ENCODE peak calls at places on chromosomes 5 and 9, in seven cellular contexts. One of them, this sample, is unnamed.

GRCh38 chr5:112641515-112642110 is 96.1 kb upstream of the APC start:
- DNase-seq in IMR-90: no peak
- DNase-seq in H1: no peak
- DNase-seq in H9: no peak
- DNase-seq in neuronal stem cell: no peak
- DNase-seq in mesendoderm: no peak
- DNase-seq in trophoblast cell: peak
- DNase-seq in this sample: no peak

GRCh38 chr9:93606187-93606586 is 29.8 kb downstream of the PHF2 start:
- DNase-seq in IMR-90: no peak
- DNase-seq in H1: no peak
- DNase-seq in H9: no peak
- DNase-seq in neuronal stem cell: no peak
- DNase-seq in mesendoderm: no peak
- DNase-seq in trophoblast cell: no peak
- DNase-seq in this sample: no peak

GRCh38 chr9:87405677-87406544 is 91.8 kb upstream of the DAPK1 start:
- DNase-seq in IMR-90: no peak
- DNase-seq in H1: no peak
- DNase-seq in H9: no peak
- DNase-seq in neuronal stem cell: no peak
- DNase-seq in mesendoderm: peak
- DNase-seq in trophoblast cell: peak
- DNase-seq in this sample: no peak

GRCh38 chr9:87613265-87614111 is 112.4 kb upstream of the CTSL start:
- DNase-seq in IMR-90: no peak
- DNase-seq in H1: no peak
- DNase-seq in H9: no peak
- DNase-seq in neuronal stem cell: no peak
- DNase-seq in mesendoderm: no peak
- DNase-seq in trophoblast cell: no peak
- DNase-seq in this sample: no peak

GRCh38 chr9:97558701-97559101 is 57.2 kb downstream of the TMOD1 start:
- DNase-seq in IMR-90: no peak
- DNase-seq in H1: no peak
- DNase-seq in H9: no peak
- DNase-seq in neuronal stem cell: no peak
- DNase-seq in mesendoderm: no peak
- DNase-seq in trophoblast cell: no peak
- DNase-seq in this sample: no peak

GRCh38 chr5:93723005-93723404 is 18.4 kb downstream of the POU5F2 start:
- DNase-seq in IMR-90: peak
- DNase-seq in H1: no peak
- DNase-seq in H9: no peak
- DNase-seq in neuronal stem cell: no peak
- DNase-seq in mesendoderm: no peak
- DNase-seq in trophoblast cell: no peak
- DNase-seq in this sample: no peak

GRCh38 chr5:103475629-103476240 is 86.9 kb downstream of the NUDT12 start:
- DNase-seq in IMR-90: peak
- DNase-seq in H1: no peak
- DNase-seq in H9: no peak
- DNase-seq in neuronal stem cell: peak
- DNase-seq in mesendoderm: peak
- DNase-seq in trophoblast cell: no peak
- DNase-seq in this sample: peak

GRCh38 chr5:178730940-178731265 is 444 bp upstream of the ZNF354A start:
- DNase-seq in IMR-90: no peak
- DNase-seq in H1: no peak
- DNase-seq in H9: no peak
- DNase-seq in neuronal stem cell: no peak
- DNase-seq in mesendoderm: no peak
- DNase-seq in trophoblast cell: no peak
- DNase-seq in this sample: no peak

GRCh38 chr9:108704156-108704852 is 151.5 kb downstream of the ACTL7B start:
- DNase-seq in IMR-90: no peak
- DNase-seq in H1: no peak
- DNase-seq in H9: no peak
- DNase-seq in neuronal stem cell: no peak
- DNase-seq in mesendoderm: peak
- DNase-seq in trophoblast cell: no peak
- DNase-seq in this sample: peak

GRCh38 chr5:38835887-38836286 is 9.9 kb upstream of the OSMR start:
- DNase-seq in IMR-90: peak
- DNase-seq in H1: no peak
- DNase-seq in H9: no peak
- DNase-seq in neuronal stem cell: no peak
- DNase-seq in mesendoderm: peak
- DNase-seq in trophoblast cell: no peak
- DNase-seq in this sample: peak

GRCh38 chr5:56853710-56854109 is 38.4 kb downstream of the MAP3K1 start:
- DNase-seq in IMR-90: no peak
- DNase-seq in H1: no peak
- DNase-seq in H9: no peak
- DNase-seq in neuronal stem cell: no peak
- DNase-seq in mesendoderm: no peak
- DNase-seq in trophoblast cell: no peak
- DNase-seq in this sample: no peak

GRCh38 chr5:66168226-66168625 is 24.1 kb downstream of the SREK1 start:
- DNase-seq in IMR-90: no peak
- DNase-seq in H1: no peak
- DNase-seq in H9: no peak
- DNase-seq in neuronal stem cell: no peak
- DNase-seq in mesendoderm: no peak
- DNase-seq in trophoblast cell: no peak
- DNase-seq in this sample: no peak

GRCh38 chr5:53239301-53239990 is 129.9 kb upstream of the MOCS2 start:
- DNase-seq in IMR-90: peak
- DNase-seq in H1: no peak
- DNase-seq in H9: no peak
- DNase-seq in neuronal stem cell: no peak
- DNase-seq in mesendoderm: no peak
- DNase-seq in trophoblast cell: no peak
- DNase-seq in this sample: no peak

GRCh38 chr9:114908796-114909448 is 21.5 kb downstream of the TNFSF8 start:
- DNase-seq in IMR-90: peak
- DNase-seq in H1: no peak
- DNase-seq in H9: no peak
- DNase-seq in neuronal stem cell: no peak
- DNase-seq in mesendoderm: peak
- DNase-seq in trophoblast cell: peak
- DNase-seq in this sample: peak

GRCh38 chr9:71925834-71926233 is 14.4 kb downstream of the C9orf85 start:
- DNase-seq in IMR-90: no peak
- DNase-seq in H1: no peak
- DNase-seq in H9: no peak
- DNase-seq in neuronal stem cell: no peak
- DNase-seq in mesendoderm: no peak
- DNase-seq in trophoblast cell: no peak
- DNase-seq in this sample: no peak

GRCh38 chr9:104094534-104095020 is 468 bp downstream of the SMC2 start:
- DNase-seq in IMR-90: no peak
- DNase-seq in H1: no peak
- DNase-seq in H9: no peak
- DNase-seq in neuronal stem cell: no peak
- DNase-seq in mesendoderm: no peak
- DNase-seq in trophoblast cell: no peak
- DNase-seq in this sample: no peak

GRCh38 chr9:122392714-122393113 is 21.9 kb downstream of the PTGS1 start:
- DNase-seq in IMR-90: no peak
- DNase-seq in H1: no peak
- DNase-seq in H9: no peak
- DNase-seq in neuronal stem cell: no peak
- DNase-seq in mesendoderm: no peak
- DNase-seq in trophoblast cell: no peak
- DNase-seq in this sample: no peak

GRCh38 chr5:3348576-3349535 is 246.8 kb upstream of the IRX1 start:
- DNase-seq in IMR-90: no peak
- DNase-seq in H1: no peak
- DNase-seq in H9: peak
- DNase-seq in neuronal stem cell: no peak
- DNase-seq in mesendoderm: no peak
- DNase-seq in trophoblast cell: no peak
- DNase-seq in this sample: no peak

GRCh38 chr9:135671591-135672041 is 8.5 kb downstream of the LCN9 start:
- DNase-seq in IMR-90: no peak
- DNase-seq in H1: peak
- DNase-seq in H9: peak
- DNase-seq in neuronal stem cell: no peak
- DNase-seq in mesendoderm: peak
- DNase-seq in trophoblast cell: no peak
- DNase-seq in this sample: no peak

GRCh38 chr5:124714910-124715309 is 31.5 kb downstream of the ZNF608 start:
- DNase-seq in IMR-90: no peak
- DNase-seq in H1: no peak
- DNase-seq in H9: no peak
- DNase-seq in neuronal stem cell: no peak
- DNase-seq in mesendoderm: no peak
- DNase-seq in trophoblast cell: no peak
- DNase-seq in this sample: no peak

GRCh38 chr9:88414298-88414697 is 26.1 kb downstream of the SPIN1 start:
- DNase-seq in IMR-90: no peak
- DNase-seq in H1: no peak
- DNase-seq in H9: no peak
- DNase-seq in neuronal stem cell: no peak
- DNase-seq in mesendoderm: no peak
- DNase-seq in trophoblast cell: no peak
- DNase-seq in this sample: no peak

GRCh38 chr5:25646421-25647341 is 1001.9 kb upstream of the CDH10 start:
- DNase-seq in IMR-90: no peak
- DNase-seq in H1: no peak
- DNase-seq in H9: no peak
- DNase-seq in neuronal stem cell: no peak
- DNase-seq in mesendoderm: no peak
- DNase-seq in trophoblast cell: no peak
- DNase-seq in this sample: no peak

GRCh38 chr9:112783551-112783954 is 33.0 kb downstream of the SNX30 start:
- DNase-seq in IMR-90: no peak
- DNase-seq in H1: no peak
- DNase-seq in H9: no peak
- DNase-seq in neuronal stem cell: no peak
- DNase-seq in mesendoderm: no peak
- DNase-seq in trophoblast cell: no peak
- DNase-seq in this sample: no peak

GRCh38 chr5:5777013-5777412 is 354.5 kb downstream of the ICE1 start:
- DNase-seq in IMR-90: no peak
- DNase-seq in H1: no peak
- DNase-seq in H9: no peak
- DNase-seq in neuronal stem cell: no peak
- DNase-seq in mesendoderm: no peak
- DNase-seq in trophoblast cell: no peak
- DNase-seq in this sample: no peak

GRCh38 chr5:126523818-126524522 is 71.0 kb downstream of the ALDH7A1 start:
- DNase-seq in IMR-90: peak
- DNase-seq in H1: peak
- DNase-seq in H9: no peak
- DNase-seq in neuronal stem cell: no peak
- DNase-seq in mesendoderm: no peak
- DNase-seq in trophoblast cell: no peak
- DNase-seq in this sample: no peak
- H3K18ac ChIP-seq in IMR-90: no peak
- H3K18ac ChIP-seq in H1: no peak
- H3K18ac ChIP-seq in H9: no peak
- H3K18ac ChIP-seq in neuronal stem cell: no peak
- H3K18ac ChIP-seq in mesendoderm: no peak
- H3K18ac ChIP-seq in trophoblast cell: no peak
- H3K18ac ChIP-seq in this sample: no peak

GRCh38 chr9:19160085-19160484 is 32.8 kb upstream of the PLIN2 start:
- DNase-seq in IMR-90: no peak
- DNase-seq in H1: no peak
- DNase-seq in H9: no peak
- DNase-seq in neuronal stem cell: no peak
- DNase-seq in mesendoderm: no peak
- DNase-seq in trophoblast cell: peak
- DNase-seq in this sample: no peak

GRCh38 chr9:19154135-19154612 is 26.9 kb upstream of the PLIN2 start:
- DNase-seq in IMR-90: peak
- DNase-seq in H1: no peak
- DNase-seq in H9: no peak
- DNase-seq in neuronal stem cell: no peak
- DNase-seq in mesendoderm: peak
- DNase-seq in trophoblast cell: peak
- DNase-seq in this sample: peak

GRCh38 chr9:19156805-19157204 is 29.5 kb upstream of the PLIN2 start:
- DNase-seq in IMR-90: no peak
- DNase-seq in H1: no peak
- DNase-seq in H9: no peak
- DNase-seq in neuronal stem cell: no peak
- DNase-seq in mesendoderm: no peak
- DNase-seq in trophoblast cell: no peak
- DNase-seq in this sample: no peak

GRCh38 chr9:19155106-19155999 is 28.1 kb upstream of the PLIN2 start:
- DNase-seq in IMR-90: no peak
- DNase-seq in H1: no peak
- DNase-seq in H9: no peak
- DNase-seq in neuronal stem cell: no peak
- DNase-seq in mesendoderm: no peak
- DNase-seq in trophoblast cell: no peak
- DNase-seq in this sample: no peak

GRCh38 chr9:19156026-19156474 is 28.8 kb upstream of the PLIN2 start:
- DNase-seq in IMR-90: no peak
- DNase-seq in H1: no peak
- DNase-seq in H9: no peak
- DNase-seq in neuronal stem cell: no peak
- DNase-seq in mesendoderm: no peak
- DNase-seq in trophoblast cell: no peak
- DNase-seq in this sample: no peak
- H3K4ac ChIP-seq in IMR-90: peak
- H3K4ac ChIP-seq in H1: no peak
- H3K4ac ChIP-seq in H9: no peak
- H3K4ac ChIP-seq in neuronal stem cell: no peak
- H3K4ac ChIP-seq in mesendoderm: no peak
- H3K4ac ChIP-seq in trophoblast cell: no peak
- H3K4ac ChIP-seq in this sample: no peak

GRCh38 chr9:120820095-120820494 is 22.6 kb downstream of the PSMD5 start:
- DNase-seq in IMR-90: no peak
- DNase-seq in H1: no peak
- DNase-seq in H9: no peak
- DNase-seq in neuronal stem cell: no peak
- DNase-seq in mesendoderm: no peak
- DNase-seq in trophoblast cell: no peak
- DNase-seq in this sample: no peak

GRCh38 chr9:120818595-120818994 is 24.1 kb downstream of the PSMD5 start:
- DNase-seq in IMR-90: no peak
- DNase-seq in H1: no peak
- DNase-seq in H9: no peak
- DNase-seq in neuronal stem cell: no peak
- DNase-seq in mesendoderm: no peak
- DNase-seq in trophoblast cell: no peak
- DNase-seq in this sample: no peak
- H3K23ac ChIP-seq in IMR-90: no peak
- H3K23ac ChIP-seq in H1: no peak
- H3K23ac ChIP-seq in H9: no peak
- H3K23ac ChIP-seq in neuronal stem cell: no peak
- H3K23ac ChIP-seq in mesendoderm: no peak
- H3K23ac ChIP-seq in trophoblast cell: no peak
- H3K23ac ChIP-seq in this sample: no peak

DNA sequence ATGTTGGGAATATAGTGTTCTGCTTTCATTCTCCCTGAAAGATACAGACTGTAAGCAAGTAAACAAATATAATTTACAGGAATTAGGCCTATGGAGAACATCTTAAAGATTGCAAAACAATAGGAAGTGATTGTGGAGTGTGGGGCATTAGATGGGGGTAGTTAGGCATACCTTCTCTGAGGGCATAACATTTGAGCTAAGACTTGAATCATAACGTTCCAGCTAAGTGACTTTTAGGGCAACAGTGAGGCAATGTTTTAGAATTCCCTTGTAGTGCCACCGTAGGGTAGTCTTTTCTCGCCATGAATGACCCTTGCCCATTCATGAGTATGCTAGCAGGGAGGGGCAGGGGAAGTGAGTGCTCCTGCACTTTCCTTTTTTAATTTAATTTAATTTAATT is 173.3 kb downstream of the SPATA31D1 start:
- DNase-seq in IMR-90: no peak
- DNase-seq in H1: no peak
- DNase-seq in H9: no peak
- DNase-seq in neuronal stem cell: no peak
- DNase-seq in mesendoderm: no peak
- DNase-seq in trophoblast cell: peak
- DNase-seq in this sample: no peak
- H3K18ac ChIP-seq in IMR-90: no peak
- H3K18ac ChIP-seq in H1: no peak
- H3K18ac ChIP-seq in H9: no peak
- H3K18ac ChIP-seq in neuronal stem cell: no peak
- H3K18ac ChIP-seq in mesendoderm: no peak
- H3K18ac ChIP-seq in trophoblast cell: no peak
- H3K18ac ChIP-seq in this sample: no peak